ENCODE peak calls at places on chromosomes 3 and 15, in eight cellular contexts. E, V, C, S, B, I, W and K are unnamed samples.

GRCh38 chr3:64575211-64575844 is 112.5 kb downstream of the ADAMTS9 start:
- DNase-seq in E (no peak), V (no peak), C (peak), S (peak), B (no peak), I (peak), W (no peak), K (peak)

GRCh38 chr15:97652700-97653167 is 307.8 kb upstream of the ARRDC4 start:
- DNase-seq in E (no peak), V (peak), C (no peak), S (no peak), B (peak), I (no peak), W (no peak), K (no peak)

GRCh38 chr15:63048986-63049665 is 6.6 kb downstream of the TPM1 start:
- DNase-seq in E (no peak), V (peak), C (no peak), S (peak), B (no peak), I (peak), W (no peak), K (peak)

GRCh38 chr15:67189326-67190051 is 65.0 kb downstream of the AAGAB start:
- DNase-seq in E (no peak), V (no peak), C (no peak), S (no peak), B (no peak), I (no peak), W (no peak), K (no peak)

GRCh38 chr3:45955017-45955647 is 11.9 kb downstream of the CXCR6 start:
- DNase-seq in E (no peak), V (no peak), C (no peak), S (no peak), B (no peak), I (no peak), W (no peak), K (no peak)

GRCh38 chr3:168990111-168990510 is 673.4 kb downstream of the MECOM start:
- DNase-seq in E (no peak), V (no peak), C (no peak), S (no peak), B (no peak), I (no peak), W (no peak), K (no peak)

GRCh38 chr15:71386448-71387236 is 271.4 kb downstream of the THSD4 start:
- DNase-seq in E (peak), V (no peak), C (no peak), S (no peak), B (peak), I (no peak), W (no peak), K (no peak)

GRCh38 chr3:65830948-65831732 is 207.6 kb downstream of the MAGI1 start:
- DNase-seq in E (no peak), V (no peak), C (no peak), S (no peak), B (no peak), I (no peak), W (no peak), K (no peak)

GRCh38 chr3:150080058-150080730 is 109.5 kb upstream of the PFN2 start:
- DNase-seq in E (no peak), V (no peak), C (no peak), S (no peak), B (no peak), I (no peak), W (no peak), K (no peak)

GRCh38 chr3:71156062-71156665 is 427.4 kb downstream of the FOXP1 start:
- DNase-seq in E (no peak), V (no peak), C (no peak), S (no peak), B (no peak), I (peak), W (no peak), K (peak)

GRCh38 chr15:39495871-39496459 is 84.9 kb upstream of the THBS1 start:
- DNase-seq in E (no peak), V (no peak), C (peak), S (peak), B (no peak), I (no peak), W (no peak), K (no peak)

GRCh38 chr3:34067442-34068130 is 269.2 kb downstream of the PDCD6IP start:
- DNase-seq in E (no peak), V (no peak), C (no peak), S (no peak), B (no peak), I (no peak), W (no peak), K (no peak)

GRCh38 chr3:18369561-18370185 is 55.5 kb downstream of the SATB1 start:
- DNase-seq in E (no peak), V (no peak), C (no peak), S (no peak), B (no peak), I (no peak), W (no peak), K (no peak)

GRCh38 chr15:85458764-85459163 is 78.4 kb downstream of the AKAP13 start:
- DNase-seq in E (no peak), V (no peak), C (no peak), S (no peak), B (no peak), I (no peak), W (no peak), K (no peak)

GRCh38 chr3:166283856-166284255 is 446.6 kb upstream of the BCHE start:
- DNase-seq in E (peak), V (no peak), C (no peak), S (peak), B (no peak), I (peak), W (no peak), K (no peak)

GRCh38 chr3:4712109-4712508 is 219.0 kb downstream of the ITPR1 start:
- DNase-seq in E (no peak), V (no peak), C (no peak), S (peak), B (no peak), I (no peak), W (no peak), K (no peak)

GRCh38 chr3:9742560-9742959 is 7.2 kb upstream of the OGG1 start:
- DNase-seq in E (no peak), V (no peak), C (no peak), S (no peak), B (no peak), I (no peak), W (no peak), K (no peak)

GRCh38 chr3:134216206-134216764 is 34.4 kb downstream of the RYK start:
- DNase-seq in E (no peak), V (no peak), C (no peak), S (no peak), B (no peak), I (no peak), W (no peak), K (no peak)

GRCh38 chr15:50116477-50116876 is 2.6 kb downstream of the ATP8B4 start:
- DNase-seq in E (peak), V (no peak), C (no peak), S (peak), B (no peak), I (peak), W (no peak), K (peak)

GRCh38 chr3:137116619-137117018 is 158.8 kb downstream of the IL20RB start:
- DNase-seq in E (no peak), V (no peak), C (no peak), S (no peak), B (no peak), I (no peak), W (no peak), K (no peak)

GRCh38 chr15:60315878-60316277 is 81.9 kb downstream of the ANXA2 start:
- DNase-seq in E (no peak), V (no peak), C (no peak), S (no peak), B (no peak), I (no peak), W (no peak), K (no peak)

GRCh38 chr3:70803317-70803716 is 490.9 kb upstream of the MDFIC2 start:
- DNase-seq in E (no peak), V (no peak), C (no peak), S (no peak), B (no peak), I (no peak), W (no peak), K (no peak)

GRCh38 chr15:77640615-77641014 is 7.9 kb upstream of the LINGO1 start:
- DNase-seq in E (no peak), V (no peak), C (no peak), S (no peak), B (no peak), I (no peak), W (no peak), K (no peak)

GRCh38 chr3:127865941-127866340 is 43.6 kb upstream of the MGLL start:
- DNase-seq in E (no peak), V (no peak), C (peak), S (peak), B (no peak), I (no peak), W (no peak), K (peak)

GRCh38 chr15:42129364-42129763 is 27.1 kb downstream of the PLA2G4F start:
- DNase-seq in E (no peak), V (no peak), C (no peak), S (no peak), B (no peak), I (no peak), W (no peak), K (no peak)

GRCh38 chr15:90007089-90007487 is 6.0 kb downstream of the ZNF710 start:
- DNase-seq in E (no peak), V (no peak), C (no peak), S (no peak), B (no peak), I (no peak), W (no peak), K (no peak)

GRCh38 chr3:81132995-81133394 is 628.5 kb downstream of the GBE1 start:
- DNase-seq in E (no peak), V (no peak), C (no peak), S (no peak), B (no peak), I (no peak), W (no peak), K (no peak)

GRCh38 chr15:85752591-85752990 is 42.1 kb downstream of the KLHL25 start:
- DNase-seq in E (no peak), V (no peak), C (no peak), S (no peak), B (no peak), I (no peak), W (no peak), K (no peak)

GRCh38 chr15:67831363-67831762 is 6.1 kb downstream of the SKOR1 start:
- DNase-seq in E (no peak), V (no peak), C (no peak), S (no peak), B (no peak), I (no peak), W (no peak), K (no peak)

GRCh38 chr15:99508807-99509311 is 56.9 kb upstream of the MEF2A start:
- DNase-seq in E (no peak), V (no peak), C (no peak), S (no peak), B (no peak), I (no peak), W (no peak), K (no peak)

GRCh38 chr3:126104742-126105605 is 21.1 kb upstream of the SLC41A3 start:
- DNase-seq in E (no peak), V (no peak), C (no peak), S (no peak), B (no peak), I (no peak), W (no peak), K (no peak)

GRCh38 chr3:78737988-78738387 is 1029.8 kb downstream of the ROBO1 start:
- DNase-seq in E (no peak), V (no peak), C (no peak), S (no peak), B (no peak), I (no peak), W (no peak), K (no peak)

GRCh38 chr15:90680371-90680935 is 36.7 kb upstream of the BLM start:
- DNase-seq in E (no peak), V (no peak), C (peak), S (peak), B (no peak), I (peak), W (no peak), K (peak)

GRCh38 chr15:98900382-98900781 is 107.2 kb downstream of the PGPEP1L start:
- DNase-seq in E (no peak), V (no peak), C (peak), S (no peak), B (no peak), I (no peak), W (no peak), K (no peak)

GRCh38 chr15:31435891-31436628 is 109.4 kb downstream of the KLF13 start:
- DNase-seq in E (no peak), V (no peak), C (no peak), S (no peak), B (no peak), I (no peak), W (no peak), K (no peak)

GRCh38 chr15:90994059-90994416 is 297 bp downstream of the PRC1 start:
- DNase-seq in E (no peak), V (peak), C (no peak), S (no peak), B (peak), I (peak), W (no peak), K (no peak)